ENCODE peak calls at places on chromosome 11, in nine cellular contexts. V is cardiac muscle cell, Y is RWPE1, F is cardiac fibroblast, A is A549, Z is right lobe of liver, T is lower lobe of right lung, W is GM20000, M is neural progenitor cell. P is an unnamed sample.

GRCh38 chr11:96567193-96567592 is 177.4 kb downstream of the JRKL start:
- DNase-seq in M (peak), Z (no peak), V (peak), F (peak), W (no peak), T (no peak), A (no peak), Y (no peak), P (no peak)

GRCh38 chr11:86499723-86500129 is 125.0 kb downstream of the CCDC81 start:
- DNase-seq in A (no peak), Y (no peak), V (no peak), Z (peak), F (no peak), T (no peak), M (no peak), W (no peak), P (no peak)

GRCh38 chr11:44999068-44999467 is 48.4 kb upstream of the TP53I11 start:
- DNase-seq in M (no peak), V (no peak), T (no peak), A (no peak), W (no peak), Y (no peak), F (no peak), Z (no peak), P (no peak)

GRCh38 chr11:118435233-118435892 is 929 bp upstream of the KMT2A start:
- DNase-seq in Y (peak), V (peak), M (peak), T (peak), F (peak), Z (peak), W (peak), A (peak), P (peak)

GRCh38 chr11:58446294-58446693 is 4.3 kb upstream of the OR5B12 start:
- DNase-seq in Y (no peak), T (no peak), F (no peak), A (no peak), M (no peak), V (no peak), W (no peak), Z (no peak), P (no peak)

GRCh38 chr11:118438314-118438931 is 2.1 kb downstream of the KMT2A start:
- DNase-seq in Y (peak), F (peak), A (peak), M (peak), T (no peak), Z (no peak), W (peak), V (peak), P (peak)

GRCh38 chr11:115493488-115493887 is 10.7 kb downstream of the CADM1 start:
- DNase-seq in T (no peak), F (no peak), Z (no peak), M (no peak), V (no peak), A (no peak), W (no peak), Y (no peak), P (no peak)

GRCh38 chr11:18322818-18323570 is 627 bp downstream of the GTF2H1 start:
- DNase-seq in T (no peak), Z (no peak), Y (no peak), V (no peak), F (peak), W (no peak), M (peak), A (no peak), P (no peak)

GRCh38 chr11:28566643-28567042 is 458.5 kb downstream of the METTL15 start:
- DNase-seq in M (peak), Y (peak), Z (no peak), A (peak), W (no peak), V (peak), F (peak), T (peak), P (no peak)

GRCh38 chr11:72124046-72124445 is 11.5 kb upstream of the FOLR3 start:
- DNase-seq in F (no peak), A (no peak), W (no peak), M (no peak), V (no peak), T (no peak), Y (no peak), Z (no peak), P (no peak)

GRCh38 chr11:125553357-125553756 is 15.9 kb upstream of the EI24 start:
- DNase-seq in Y (no peak), T (no peak), A (no peak), V (no peak), Z (no peak), M (no peak), W (no peak), F (no peak), P (no peak)

GRCh38 chr11:100190395-100190794 is 496.7 kb upstream of the ARHGAP42 start:
- DNase-seq in Y (no peak), V (no peak), M (no peak), A (no peak), F (no peak), Z (no peak), W (no peak), T (no peak), P (no peak)

GRCh38 chr11:2252018-2252417 is 18.4 kb downstream of the ASCL2 start:
- DNase-seq in V (no peak), Z (no peak), A (no peak), W (no peak), F (no peak), M (no peak), T (no peak), Y (no peak), P (no peak)

GRCh38 chr11:116199182-116199581 is 573.6 kb downstream of the BUD13 start:
- DNase-seq in F (no peak), M (no peak), W (no peak), V (peak), T (no peak), Y (no peak), Z (no peak), A (no peak), P (no peak)

GRCh38 chr11:87338046-87338639 is 300.4 kb downstream of the TMEM135 start:
- DNase-seq in M (no peak), A (no peak), T (no peak), Z (no peak), F (no peak), Y (no peak), V (no peak), W (no peak), P (no peak)

GRCh38 chr11:47003180-47003877 is 66.8 kb downstream of the CSTPP1 start:
- DNase-seq in M (no peak), F (no peak), Z (peak), Y (no peak), A (no peak), W (no peak), T (no peak), V (no peak), P (no peak)

GRCh38 chr11:93444671-93445073 is 98.5 kb downstream of the SMCO4 start:
- DNase-seq in T (no peak), W (no peak), F (no peak), Y (no peak), M (peak), Z (no peak), V (peak), A (no peak), P (no peak)

GRCh38 chr11:70769521-70769920 is 371.2 kb downstream of the CTTN start:
- DNase-seq in Y (no peak), A (no peak), T (no peak), W (no peak), Z (no peak), V (no peak), M (no peak), F (no peak), P (no peak)

GRCh38 chr11:16512842-16513241 is 156.5 kb upstream of the SOX6 start:
- DNase-seq in M (no peak), T (no peak), F (no peak), Y (no peak), Z (no peak), A (no peak), V (no peak), W (peak), P (no peak)

GRCh38 chr11:104338186-104338585 is 174.2 kb upstream of the PDGFD start:
- DNase-seq in T (no peak), F (no peak), M (no peak), Y (no peak), A (no peak), V (no peak), W (no peak), Z (no peak), P (no peak)

GRCh38 chr11:63882555-63883242 is 34.3 kb downstream of the RCOR2 start:
- DNase-seq in W (no peak), V (no peak), T (peak), Y (no peak), F (peak), A (no peak), M (peak), Z (no peak), P (no peak)

GRCh38 chr11:70399681-70400112 is 1.4 kb downstream of the CTTN start:
- DNase-seq in T (peak), V (peak), F (peak), M (peak), Y (peak), W (no peak), Z (peak), A (peak), P (no peak)

GRCh38 chr11:70483077-70483861 is 84.9 kb downstream of the CTTN start:
- DNase-seq in Y (peak), M (no peak), V (peak), T (peak), A (peak), Z (no peak), F (peak), W (peak), P (peak)

GRCh38 chr11:14107071-14107470 is 144.5 kb downstream of the SPON1 start:
- DNase-seq in Y (no peak), F (no peak), T (no peak), W (no peak), M (peak), V (no peak), A (no peak), Z (no peak), P (no peak)

GRCh38 chr11:133228406-133229330 is 303.6 kb downstream of the OPCML start:
- DNase-seq in W (no peak), Z (no peak), Y (no peak), A (no peak), T (peak), V (peak), F (no peak), M (peak), P (no peak)

GRCh38 chr11:28228196-28228595 is 120.0 kb downstream of the METTL15 start:
- DNase-seq in F (peak), Y (peak), Z (no peak), A (no peak), M (no peak), T (no peak), V (no peak), W (no peak), P (no peak)

DNA sequence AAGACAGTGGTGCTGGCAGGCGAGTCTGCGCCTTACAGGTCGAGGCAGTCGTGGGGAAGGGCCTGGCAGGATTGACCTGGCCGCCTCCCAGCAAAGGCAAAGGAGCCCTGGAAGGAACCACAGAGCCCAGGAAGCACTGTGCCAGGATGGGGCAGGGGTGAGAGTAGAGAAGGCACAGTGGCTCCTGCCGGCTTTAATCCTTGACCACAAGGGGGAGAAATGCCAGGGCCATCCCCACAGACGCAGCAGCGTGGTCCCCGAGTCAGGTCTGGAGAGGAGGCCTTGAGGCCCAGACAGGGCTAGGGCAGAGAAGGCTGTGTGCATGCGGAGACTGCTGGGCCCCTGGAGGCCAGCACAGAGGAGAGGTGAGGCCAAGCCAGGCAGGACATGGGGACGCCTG is 9.9 kb upstream of the NDUFS8 start:
- DNase-seq in F (peak), Z (no peak), W (no peak), V (peak), Y (no peak), T (peak), A (peak), M (peak), P (no peak)
- TF ChIP-seq CTCF in F (peak), Z (peak), W (no peak), V (peak), Y (no peak), T (peak), A (peak), M (peak), P (peak)

GRCh38 chr11:107564877-107565218 is 687 bp downstream of the ALKBH8 start:
- DNase-seq in Y (no peak), F (no peak), A (no peak), T (no peak), W (no peak), Z (no peak), M (no peak), V (no peak), P (no peak)

GRCh38 chr11:107565219-107565937 is at the start of gene ALKBH8:
- DNase-seq in W (peak), A (peak), M (peak), Z (peak), Y (peak), V (peak), F (peak), T (peak), P (peak)

GRCh38 chr11:107561688-107562087 is 3.8 kb downstream of the ALKBH8 start:
- DNase-seq in A (no peak), Y (no peak), W (no peak), V (no peak), F (peak), Z (no peak), M (no peak), T (no peak), P (no peak)

GRCh38 chr11:107562647-107563208 is 2.8 kb downstream of the ALKBH8 start:
- DNase-seq in M (no peak), V (no peak), Z (no peak), F (peak), A (peak), Y (peak), T (no peak), W (no peak), P (no peak)

GRCh38 chr11:107563702-107564101 is 1.8 kb downstream of the ALKBH8 start:
- DNase-seq in T (no peak), M (peak), A (peak), Y (peak), V (peak), Z (no peak), W (peak), F (peak), P (peak)
- TF ChIP-seq CTCF in T (peak), M (peak), A (peak), Y (peak), V (peak), Z (peak), W (no peak), F (peak), P (peak)

GRCh38 chr11:107757661-107758060 is 45.8 kb upstream of the SLN start:
- DNase-seq in T (no peak), Z (no peak), Y (no peak), V (no peak), M (no peak), A (no peak), W (no peak), F (no peak), P (no peak)
- TF ChIP-seq CTCF in T (no peak), Z (no peak), Y (no peak), V (peak), M (no peak), A (no peak), W (no peak), F (no peak), P (no peak)

GRCh38 chr11:132111341-132111740 is 740.9 kb downstream of the NTM start:
- DNase-seq in V (no peak), F (peak), A (no peak), W (no peak), Z (no peak), T (no peak), Y (no peak), M (no peak), P (no peak)
- TF ChIP-seq CTCF in V (no peak), F (no peak), A (no peak), W (no peak), Z (no peak), T (no peak), Y (no peak), M (no peak), P (no peak)

DNA sequence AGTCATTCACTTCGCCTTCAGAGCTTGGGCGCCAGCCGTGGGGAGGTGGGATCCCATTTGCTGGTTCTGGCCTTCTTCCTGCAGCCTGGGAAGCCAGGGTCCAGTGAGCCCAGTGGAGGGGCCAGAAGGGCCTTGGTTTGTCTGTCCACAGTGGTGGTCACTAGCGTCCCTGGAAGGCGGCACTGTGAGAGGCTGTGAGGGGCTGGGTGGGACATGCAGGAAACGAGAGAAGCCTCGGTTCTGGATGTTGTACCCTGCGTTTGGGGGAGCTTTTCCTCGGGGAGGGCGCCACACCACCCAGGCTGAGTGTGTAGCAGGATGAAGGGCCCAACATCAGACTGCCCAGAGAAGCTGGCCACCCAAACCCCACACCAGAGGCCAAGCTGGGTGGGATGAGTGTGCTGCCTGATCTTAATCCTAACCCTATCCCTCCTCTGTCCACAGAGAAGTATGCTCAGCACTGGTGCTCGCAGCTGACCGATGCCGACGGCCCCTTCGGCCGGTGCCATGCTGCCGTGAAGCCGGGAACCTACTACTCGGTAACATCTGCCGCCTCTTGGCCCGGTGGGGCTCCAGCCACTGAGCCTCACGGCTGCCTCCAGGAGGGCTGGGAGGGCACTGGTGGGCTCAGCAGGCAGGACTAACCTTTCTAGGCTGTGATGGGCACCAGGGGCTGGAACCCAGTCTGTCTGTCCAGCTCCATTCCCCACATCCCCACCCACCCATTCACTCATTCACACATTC is 14.4 kb downstream of the MUC5AC start:
- DNase-seq in Z (no peak), F (no peak), T (no peak), M (no peak), V (no peak), W (no peak), Y (no peak), A (no peak), P (no peak)
- TF ChIP-seq CTCF in Z (no peak), F (no peak), T (no peak), M (no peak), V (no peak), W (no peak), Y (no peak), A (no peak), P (no peak)

DNA sequence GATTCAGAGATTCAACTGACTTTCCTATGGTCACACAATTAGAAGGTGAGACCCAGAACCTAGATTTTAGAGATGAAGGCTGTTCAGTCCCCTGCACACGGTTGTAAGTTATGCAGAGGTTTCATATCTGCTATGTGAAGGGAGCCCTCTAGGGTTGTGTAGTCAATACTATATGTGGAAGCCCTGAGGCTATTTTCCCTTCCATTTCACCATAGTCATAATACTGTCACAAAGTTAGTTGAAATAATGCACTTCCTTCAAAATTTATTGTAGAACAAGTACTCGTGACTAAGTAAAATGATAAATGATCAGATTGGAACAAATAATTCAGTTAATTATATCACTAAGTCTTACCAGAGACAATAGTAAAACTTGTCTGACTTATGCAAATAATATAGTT is 48.8 kb downstream of the ENDOD1 start:
- DNase-seq in W (peak), T (no peak), V (peak), F (no peak), Z (no peak), A (no peak), Y (no peak), M (no peak), P (peak)
- TF ChIP-seq CTCF in W (peak), T (no peak), V (peak), F (peak), Z (peak), A (no peak), Y (no peak), M (peak), P (peak)

DNA sequence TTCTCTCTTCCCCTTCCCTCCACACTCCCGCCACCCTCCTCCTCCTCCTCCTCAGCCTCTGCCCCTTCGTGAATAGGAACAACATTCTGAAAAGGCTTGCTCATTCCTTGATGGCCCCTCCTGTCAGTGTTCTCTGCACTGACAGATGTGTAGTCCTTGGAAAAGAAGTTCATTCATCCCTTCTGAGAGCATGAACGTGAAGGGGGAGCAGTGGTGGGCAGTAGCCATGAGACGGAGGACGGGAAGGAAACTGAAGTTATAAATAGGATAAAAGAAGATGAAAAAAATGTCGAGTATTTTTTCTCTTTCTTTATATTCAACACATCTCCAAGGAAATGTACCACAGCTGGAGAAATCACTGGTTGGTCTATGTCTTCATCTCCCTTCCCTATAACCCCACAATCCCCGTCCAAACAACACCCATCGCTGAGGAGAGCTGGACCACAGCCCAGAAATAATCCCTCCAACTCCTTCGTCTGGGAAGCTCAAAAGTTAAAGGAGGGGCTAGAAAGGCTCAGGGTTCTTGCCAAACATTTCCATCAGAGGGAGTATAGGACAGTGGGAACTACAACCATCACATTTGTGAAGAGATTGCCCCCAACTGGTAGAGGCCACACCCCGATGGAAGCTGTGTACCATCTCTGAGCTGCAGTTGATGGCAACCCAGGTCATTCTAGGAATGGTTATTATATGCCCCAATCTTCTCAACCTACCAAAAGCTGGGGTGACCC is 33.5 kb downstream of the ETS1 start:
- DNase-seq in T (no peak), V (no peak), Z (no peak), W (no peak), M (peak), Y (no peak), A (no peak), F (peak), P (no peak)
- TF ChIP-seq CTCF in T (peak), V (peak), Z (peak), W (peak), M (peak), Y (no peak), A (no peak), F (peak), P (peak)

P was measured in GM10248.